ENCODE peak calls at places on chromosomes 4 and X, in six cellular contexts. O is GM20000, D is cardiac muscle cell, Z is GM10248, S is activated B cell treated with CpG ODN at 0.5 μM for 24 hours, N is ovary. X is an unnamed sample.

GRCh38 chr4:147737623-147738022 is 5.7 kb downstream of the ARHGAP10 start:
- DNase-seq in O (no peak), N (no peak), S (no peak), D (no peak), Z (no peak), X (no peak)

GRCh38 chr4:79650794-79651431 is 242.9 kb upstream of the GK2 start:
- DNase-seq in D (peak), Z (no peak), N (no peak), O (no peak), S (no peak), X (no peak)

GRCh38 chr4:121307441-121308327 is 73.1 kb downstream of the QRFPR start:
- DNase-seq in S (no peak), N (no peak), Z (peak), D (peak), O (peak), X (peak)

GRCh38 chrX:149948001-149948400 is 9.7 kb upstream of the EOLA2 start:
- DNase-seq in O (no peak), D (no peak), Z (no peak), N (no peak), S (no peak), X (no peak)

GRCh38 chr4:78862314-78862737 is 76.9 kb downstream of the PAQR3 start:
- DNase-seq in Z (no peak), S (no peak), N (no peak), O (no peak), D (no peak), X (no peak)

GRCh38 chr4:29770627-29771026 is 949.5 kb upstream of the PCDH7 start:
- DNase-seq in N (no peak), Z (no peak), O (no peak), S (no peak), D (no peak), X (no peak)

GRCh38 chr4:148203056-148203898 is 238.9 kb downstream of the NR3C2 start:
- DNase-seq in S (no peak), D (no peak), Z (no peak), O (no peak), N (no peak), X (no peak)

GRCh38 chr4:47075241-47075640 is 43.9 kb downstream of the GABRB1 start:
- DNase-seq in S (no peak), D (peak), O (no peak), N (no peak), Z (no peak), X (no peak)

GRCh38 chrX:120120223-120120622 is 4.5 kb upstream of the RHOXF1 start:
- DNase-seq in N (no peak), D (no peak), O (no peak), S (no peak), Z (no peak), X (no peak)

GRCh38 chrX:35726176-35726575 is 72.0 kb upstream of the MAGEB16 start:
- DNase-seq in O (no peak), S (no peak), D (peak), Z (no peak), N (no peak), X (no peak)

GRCh38 chrX:9942086-9942485 is 25.1 kb upstream of the CLDN34 start:
- DNase-seq in N (no peak), S (peak), O (peak), D (no peak), Z (peak), X (no peak)

GRCh38 chr4:111776546-111776945 is 368.7 kb upstream of the FAM241A start:
- DNase-seq in S (no peak), N (no peak), D (no peak), O (no peak), Z (no peak), X (no peak)

DNA sequence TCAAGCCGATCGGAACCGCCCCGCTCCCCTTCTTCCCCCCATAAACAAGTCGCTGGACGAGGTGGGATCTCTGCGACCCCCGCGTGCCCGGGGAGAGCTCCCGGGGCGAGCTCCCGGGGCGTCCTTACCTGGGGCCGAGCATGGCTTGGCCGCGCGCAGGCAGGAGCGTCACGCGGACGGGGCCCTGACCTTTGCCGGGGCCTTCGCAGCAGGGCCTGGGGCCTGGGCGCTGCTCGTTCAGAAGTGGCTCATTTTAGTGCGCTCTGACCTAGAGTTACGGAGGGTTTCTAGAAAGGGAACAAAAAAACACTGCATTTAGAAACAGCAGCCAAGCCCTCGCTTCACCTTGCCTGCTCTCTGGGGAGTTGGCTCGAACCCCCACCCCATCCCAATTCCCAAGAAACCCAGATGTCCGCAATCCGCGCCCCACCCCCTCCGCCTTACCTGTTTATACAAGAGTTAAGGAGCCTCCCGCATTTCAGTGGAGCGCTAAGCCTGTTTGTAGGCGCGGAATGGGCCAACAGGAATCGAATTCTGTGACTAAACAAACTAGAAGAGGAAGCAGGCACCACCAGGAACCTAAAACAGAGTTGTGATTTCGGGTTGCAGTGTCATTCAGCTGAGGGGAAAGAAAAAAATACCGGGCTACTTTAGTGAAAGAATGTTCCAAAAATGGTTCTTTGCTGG is 814 bp upstream of the RBM47 start:
- DNase-seq in D (no peak), S (peak), O (peak), Z (peak), N (peak), X (peak)
- TF ChIP-seq CTCF in D (no peak), S (no peak), O (no peak), Z (no peak), N (no peak), X (no peak)

DNA sequence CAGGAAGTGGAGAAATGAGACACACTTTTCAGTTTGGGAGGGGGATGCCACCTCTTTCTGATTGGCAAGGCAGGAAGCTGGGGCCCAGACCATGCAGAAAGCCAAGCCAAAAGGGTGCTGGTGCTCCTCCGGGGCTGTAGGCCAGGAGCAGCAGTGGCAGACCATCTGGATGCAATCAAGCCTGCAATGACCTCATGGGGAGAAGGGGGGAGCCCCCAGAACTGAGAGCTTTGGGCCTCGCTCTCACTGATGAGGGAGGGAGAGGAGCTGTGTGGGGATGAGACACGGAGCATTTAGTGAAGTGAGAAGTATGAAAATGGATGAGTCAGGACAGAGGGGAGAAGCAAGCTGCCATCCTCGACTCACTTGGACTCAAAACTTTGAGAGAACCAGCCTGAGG is 141.2 kb upstream of the NALF2 start:
- DNase-seq in O (no peak), Z (peak), D (peak), S (no peak), N (peak), X (no peak)
- TF ChIP-seq CTCF in O (no peak), Z (no peak), D (no peak), S (no peak), N (no peak), X (no peak)

DNA sequence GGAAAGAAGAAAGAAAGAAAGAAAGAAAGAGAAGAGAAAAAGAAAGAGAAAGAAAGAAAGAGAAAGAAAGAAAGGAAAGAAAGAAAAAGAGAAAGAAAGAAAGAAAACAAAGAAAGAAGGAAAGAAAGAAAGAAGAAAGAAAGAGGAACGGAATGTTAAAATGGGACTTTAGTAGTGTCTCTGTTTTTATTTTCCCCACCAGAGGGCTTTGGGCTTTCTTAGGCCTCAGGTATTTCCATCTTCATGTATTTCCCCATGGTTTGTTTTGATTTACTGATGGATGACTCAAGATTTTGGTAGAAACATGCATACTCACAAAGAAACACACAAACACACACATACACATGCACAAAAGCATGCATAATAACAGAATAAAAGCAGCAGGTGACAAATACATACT is 181.2 kb downstream of the AFF2 start:
- DNase-seq in O (no peak), Z (no peak), S (no peak), D (no peak), N (no peak), X (no peak)
- TF ChIP-seq CTCF in O (no peak), Z (no peak), S (no peak), D (no peak), N (no peak), X (no peak)

GRCh38 chrX:57528670-57529255 is 63.0 kb upstream of the ZXDB start:
- DNase-seq in D (no peak), O (no peak), S (no peak), N (no peak), Z (no peak), X (peak)
- TF ChIP-seq CTCF in D (no peak), O (peak), S (no peak), N (no peak), Z (peak), X (peak)

GRCh38 chrX:15376956-15377355 is 7.3 kb downstream of the VEGFD start:
- DNase-seq in S (no peak), N (no peak), Z (no peak), O (no peak), D (no peak), X (no peak)

GRCh38 chrX:15384304-15384703 is at the start of gene VEGFD:
- DNase-seq in O (no peak), D (peak), N (no peak), S (no peak), Z (no peak), X (no peak)

GRCh38 chrX:15382809-15383208 is 1.4 kb downstream of the VEGFD start:
- DNase-seq in S (no peak), Z (no peak), N (no peak), O (no peak), D (no peak), X (peak)
- TF ChIP-seq CTCF in S (no peak), Z (no peak), N (no peak), O (no peak), D (no peak), X (no peak)

GRCh38 chr4:15144249-15144966 is 142.1 kb downstream of the CPEB2 start:
- DNase-seq in D (no peak), O (no peak), N (no peak), S (no peak), Z (no peak), X (no peak)
- TF ChIP-seq CTCF in D (no peak), O (no peak), N (no peak), S (no peak), Z (no peak), X (no peak)

X was measured in endothelial cell.